ENCODE peak calls at places on chromosomes 3 and 15, in five cellular contexts. One of them, this sample, is unnamed.

GRCh38 chr3:1963896-1964295 is 134.8 kb upstream of the CNTN4 start:
- DNase-seq in pancreas: no peak
- DNase-seq in adrenal gland: no peak
- DNase-seq in mammary epithelial cell: no peak
- DNase-seq in AG04449: no peak
- DNase-seq in this sample: no peak

GRCh38 chr3:125154800-125155269 is 57.7 kb downstream of the SLC12A8 start:
- DNase-seq in pancreas: no peak
- DNase-seq in adrenal gland: no peak
- DNase-seq in mammary epithelial cell: no peak
- DNase-seq in AG04449: no peak
- DNase-seq in this sample: no peak

GRCh38 chr3:149216195-149216869 is 5.3 kb downstream of the CP start:
- DNase-seq in pancreas: no peak
- DNase-seq in adrenal gland: no peak
- DNase-seq in mammary epithelial cell: no peak
- DNase-seq in AG04449: no peak
- DNase-seq in this sample: no peak

GRCh38 chr15:38683382-38684242 is 119.0 kb upstream of the RASGRP1 start:
- DNase-seq in pancreas: peak
- DNase-seq in adrenal gland: peak
- DNase-seq in mammary epithelial cell: peak
- DNase-seq in AG04449: no peak
- DNase-seq in this sample: peak

GRCh38 chr3:8761866-8762265 is 7.5 kb downstream of the OXTR start:
- DNase-seq in pancreas: no peak
- DNase-seq in adrenal gland: no peak
- DNase-seq in mammary epithelial cell: no peak
- DNase-seq in AG04449: no peak
- DNase-seq in this sample: no peak

GRCh38 chr3:87229113-87229512 is 2.0 kb downstream of the CHMP2B start:
- DNase-seq in pancreas: no peak
- DNase-seq in adrenal gland: no peak
- DNase-seq in mammary epithelial cell: no peak
- DNase-seq in AG04449: no peak
- DNase-seq in this sample: no peak

GRCh38 chr3:177111541-177111949 is 85.7 kb downstream of the TBL1XR1 start:
- DNase-seq in pancreas: no peak
- DNase-seq in adrenal gland: no peak
- DNase-seq in mammary epithelial cell: no peak
- DNase-seq in AG04449: no peak
- DNase-seq in this sample: no peak

GRCh38 chr3:141181819-141182218 is 49.8 kb upstream of the PXYLP1 start:
- DNase-seq in pancreas: no peak
- DNase-seq in adrenal gland: no peak
- DNase-seq in mammary epithelial cell: peak
- DNase-seq in AG04449: no peak
- DNase-seq in this sample: no peak

GRCh38 chr3:107810195-107811071 is 280.4 kb downstream of the CD47 start:
- DNase-seq in pancreas: no peak
- DNase-seq in adrenal gland: no peak
- DNase-seq in mammary epithelial cell: peak
- DNase-seq in AG04449: no peak
- DNase-seq in this sample: no peak

GRCh38 chr3:126924458-126924857 is 58.5 kb upstream of the PLXNA1 start:
- DNase-seq in pancreas: no peak
- DNase-seq in adrenal gland: no peak
- DNase-seq in mammary epithelial cell: no peak
- DNase-seq in AG04449: no peak
- DNase-seq in this sample: no peak

GRCh38 chr3:197878427-197878826 is 71.6 kb upstream of the RPL35A start:
- DNase-seq in pancreas: no peak
- DNase-seq in adrenal gland: peak
- DNase-seq in mammary epithelial cell: no peak
- DNase-seq in AG04449: no peak
- DNase-seq in this sample: no peak

GRCh38 chr3:52608337-52608736 is 71.9 kb downstream of the UQCC5 start:
- DNase-seq in pancreas: no peak
- DNase-seq in adrenal gland: no peak
- DNase-seq in mammary epithelial cell: no peak
- DNase-seq in AG04449: no peak
- DNase-seq in this sample: no peak

GRCh38 chr3:49602877-49603411 is 48.7 kb downstream of the BSN start:
- DNase-seq in pancreas: no peak
- DNase-seq in adrenal gland: no peak
- DNase-seq in mammary epithelial cell: peak
- DNase-seq in AG04449: no peak
- DNase-seq in this sample: no peak

DNA sequence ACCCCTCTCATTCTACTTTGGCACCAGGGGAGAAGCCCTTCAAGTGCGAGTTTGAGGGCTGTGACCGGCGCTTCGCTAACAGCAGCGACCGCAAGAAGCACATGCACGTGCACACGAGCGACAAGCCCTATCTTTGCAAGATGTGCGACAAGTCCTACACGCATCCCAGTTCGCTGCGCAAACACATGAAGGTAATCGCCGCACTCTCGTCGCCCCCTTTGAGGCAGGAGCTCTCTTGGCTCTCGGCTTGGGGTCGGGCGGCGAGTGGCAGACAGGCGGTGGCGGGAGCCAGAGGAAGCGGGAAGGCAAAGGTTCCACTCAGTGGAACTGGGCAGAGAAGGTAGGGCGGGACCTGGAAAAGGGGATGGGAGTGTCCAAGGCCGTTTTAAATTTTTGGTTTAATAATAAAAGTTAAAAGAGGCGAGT is 3.3 kb downstream of the ZIC1 start:
- DNase-seq in pancreas: no peak
- DNase-seq in adrenal gland: no peak
- DNase-seq in mammary epithelial cell: no peak
- DNase-seq in AG04449: no peak
- DNase-seq in this sample: no peak
- H3K4me3 ChIP-seq in pancreas: no peak
- H3K4me3 ChIP-seq in adrenal gland: no peak
- H3K4me3 ChIP-seq in mammary epithelial cell: no peak
- H3K4me3 ChIP-seq in AG04449: peak
- H3K4me3 ChIP-seq in this sample: no peak

GRCh38 chr3:58214484-58215316 is 3.9 kb upstream of the DNASE1L3 start:
- DNase-seq in pancreas: no peak
- DNase-seq in adrenal gland: no peak
- DNase-seq in mammary epithelial cell: peak
- DNase-seq in AG04449: no peak
- DNase-seq in this sample: no peak
- H3K4me3 ChIP-seq in pancreas: no peak
- H3K4me3 ChIP-seq in adrenal gland: no peak
- H3K4me3 ChIP-seq in mammary epithelial cell: no peak
- H3K4me3 ChIP-seq in AG04449: no peak
- H3K4me3 ChIP-seq in this sample: no peak

GRCh38 chr15:64775551-64776401 is at the start of gene RBPMS2:
- DNase-seq in pancreas: peak
- DNase-seq in adrenal gland: no peak
- DNase-seq in mammary epithelial cell: no peak
- DNase-seq in AG04449: no peak
- DNase-seq in this sample: peak

GRCh38 chr15:64776402-64776786 is 1.0 kb upstream of the RBPMS2 start:
- DNase-seq in pancreas: no peak
- DNase-seq in adrenal gland: no peak
- DNase-seq in mammary epithelial cell: no peak
- DNase-seq in AG04449: no peak
- DNase-seq in this sample: no peak

GRCh38 chr15:64772964-64773363 is 2.4 kb downstream of the RBPMS2 start:
- DNase-seq in pancreas: no peak
- DNase-seq in adrenal gland: no peak
- DNase-seq in mammary epithelial cell: no peak
- DNase-seq in AG04449: no peak
- DNase-seq in this sample: no peak

GRCh38 chr15:64773606-64774555 is 1.5 kb downstream of the RBPMS2 start:
- DNase-seq in pancreas: no peak
- DNase-seq in adrenal gland: no peak
- DNase-seq in mammary epithelial cell: no peak
- DNase-seq in AG04449: no peak
- DNase-seq in this sample: peak

DNA sequence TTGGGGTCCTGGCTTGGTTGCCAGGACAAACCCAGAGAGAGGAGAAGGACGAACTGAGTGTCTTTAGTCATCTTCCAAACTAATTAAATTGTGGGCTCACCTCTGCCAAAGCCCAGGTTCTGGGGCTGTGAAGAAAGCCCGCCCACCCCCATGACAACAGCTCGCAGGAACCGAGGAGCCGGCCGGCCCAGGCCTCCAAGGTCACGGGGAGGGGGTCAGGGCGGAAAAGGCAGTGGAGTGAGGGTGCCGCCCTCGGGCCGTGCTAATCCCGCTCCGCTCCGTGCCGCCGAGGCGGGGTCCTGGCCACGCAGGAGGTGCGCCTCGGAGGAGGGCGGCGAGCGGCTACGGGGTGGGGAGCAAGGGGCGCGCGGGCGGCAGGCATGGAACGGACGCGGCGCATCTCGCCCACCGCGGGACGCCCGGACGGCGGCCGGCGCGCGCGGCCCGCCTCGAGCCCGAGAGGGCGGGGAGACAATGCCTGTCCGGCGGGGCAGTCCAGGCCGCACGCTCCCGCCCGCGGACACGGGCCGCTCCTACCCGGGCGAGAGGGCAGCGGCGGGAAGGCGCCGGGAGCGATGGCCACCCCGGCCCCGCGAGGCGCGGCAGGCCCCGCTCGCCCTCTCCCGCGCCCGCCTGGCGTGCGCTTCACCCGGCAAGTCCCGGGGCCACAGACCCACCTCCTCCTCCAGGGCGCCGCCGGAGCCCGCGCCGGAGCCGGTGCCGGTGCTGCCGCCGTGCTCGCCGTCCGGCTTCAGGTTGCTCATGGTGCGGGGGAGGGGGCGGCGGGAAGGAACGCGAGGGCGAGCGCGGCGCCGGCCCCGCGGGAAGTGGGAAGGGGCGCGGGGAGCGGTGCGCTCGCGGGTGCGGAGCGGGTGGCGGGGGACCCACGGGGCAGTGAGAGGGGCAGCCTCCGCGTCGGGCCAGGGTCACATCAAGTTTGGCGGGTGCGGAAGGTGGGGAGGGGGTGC is 549 bp downstream of the RBPMS2 start:
- DNase-seq in pancreas: peak
- DNase-seq in adrenal gland: no peak
- DNase-seq in mammary epithelial cell: no peak
- DNase-seq in AG04449: no peak
- DNase-seq in this sample: peak
- H3K4me3 ChIP-seq in pancreas: peak
- H3K4me3 ChIP-seq in adrenal gland: no peak
- H3K4me3 ChIP-seq in mammary epithelial cell: peak
- H3K4me3 ChIP-seq in AG04449: peak
- H3K4me3 ChIP-seq in this sample: peak

DNA sequence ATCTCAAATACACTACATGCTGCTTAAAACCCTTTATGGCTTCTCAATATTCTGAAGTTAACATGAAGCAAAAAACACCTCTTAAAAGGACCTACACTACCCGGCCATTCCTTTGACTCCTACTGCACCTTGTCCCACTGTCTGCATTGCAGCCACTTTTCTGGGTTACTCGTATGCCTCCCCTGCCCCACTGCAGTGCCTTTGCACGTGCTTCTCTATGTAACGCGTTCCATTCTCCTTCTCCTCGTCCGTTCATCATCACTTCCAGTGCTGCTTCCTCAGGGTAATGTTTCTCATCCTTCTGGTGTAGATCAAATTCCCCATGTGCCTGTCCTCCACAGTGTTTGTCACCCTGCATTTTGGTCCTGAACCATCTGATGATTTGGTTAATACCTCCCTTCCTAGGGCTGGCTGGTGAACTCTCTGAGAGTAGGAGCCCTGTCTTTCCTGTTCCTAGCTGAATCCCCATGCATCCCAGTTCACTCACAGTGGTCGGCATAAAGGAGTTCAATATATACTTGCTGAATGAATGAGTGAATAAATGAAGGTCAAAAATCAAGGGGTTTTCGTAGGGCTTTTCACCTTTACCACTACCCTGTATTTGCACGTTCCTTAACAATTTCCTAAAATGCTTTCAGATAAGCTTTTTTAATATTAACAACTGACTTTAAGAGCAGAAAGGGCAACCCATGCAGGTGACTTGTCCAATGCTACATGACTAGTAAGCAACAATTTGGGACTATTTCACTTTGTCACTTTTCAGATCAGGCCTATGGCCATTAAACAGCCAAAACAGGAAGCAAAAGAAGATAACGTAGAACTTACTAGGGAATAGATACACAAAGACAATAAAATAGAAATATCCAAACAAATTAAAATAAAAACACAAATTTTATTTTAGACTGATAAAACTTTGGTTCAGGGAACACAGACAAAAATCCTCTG is 2.4 kb upstream of the STT3B start:
- DNase-seq in pancreas: no peak
- DNase-seq in adrenal gland: no peak
- DNase-seq in mammary epithelial cell: no peak
- DNase-seq in AG04449: no peak
- DNase-seq in this sample: no peak
- H3K4me3 ChIP-seq in pancreas: peak
- H3K4me3 ChIP-seq in adrenal gland: no peak
- H3K4me3 ChIP-seq in mammary epithelial cell: no peak
- H3K4me3 ChIP-seq in AG04449: no peak
- H3K4me3 ChIP-seq in this sample: no peak

GRCh38 chr3:117217837-117218236 is 508.3 kb downstream of the TUSC7 start:
- DNase-seq in pancreas: no peak
- DNase-seq in adrenal gland: no peak
- DNase-seq in mammary epithelial cell: no peak
- DNase-seq in AG04449: no peak
- DNase-seq in this sample: no peak

GRCh38 chr3:117218709-117219108 is 509.1 kb downstream of the TUSC7 start:
- DNase-seq in pancreas: no peak
- DNase-seq in adrenal gland: no peak
- DNase-seq in mammary epithelial cell: no peak
- DNase-seq in AG04449: no peak
- DNase-seq in this sample: no peak

GRCh38 chr3:117219296-117219695 is 509.7 kb downstream of the TUSC7 start:
- DNase-seq in pancreas: no peak
- DNase-seq in adrenal gland: no peak
- DNase-seq in mammary epithelial cell: no peak
- DNase-seq in AG04449: no peak
- DNase-seq in this sample: no peak

GRCh38 chr3:117217355-117217754 is 507.8 kb downstream of the TUSC7 start:
- DNase-seq in pancreas: no peak
- DNase-seq in adrenal gland: no peak
- DNase-seq in mammary epithelial cell: no peak
- DNase-seq in AG04449: no peak
- DNase-seq in this sample: no peak
- H3K4me3 ChIP-seq in pancreas: no peak
- H3K4me3 ChIP-seq in adrenal gland: no peak
- H3K4me3 ChIP-seq in mammary epithelial cell: no peak
- H3K4me3 ChIP-seq in AG04449: no peak
- H3K4me3 ChIP-seq in this sample: no peak

GRCh38 chr15:85618956-85619491 is 175.7 kb downstream of the KLHL25 start:
- DNase-seq in pancreas: no peak
- DNase-seq in adrenal gland: peak
- DNase-seq in mammary epithelial cell: peak
- DNase-seq in AG04449: peak
- DNase-seq in this sample: peak

GRCh38 chr15:85623648-85624047 is 171.1 kb downstream of the KLHL25 start:
- DNase-seq in pancreas: no peak
- DNase-seq in adrenal gland: no peak
- DNase-seq in mammary epithelial cell: peak
- DNase-seq in AG04449: no peak
- DNase-seq in this sample: no peak

GRCh38 chr15:85622432-85622831 is 172.3 kb downstream of the KLHL25 start:
- DNase-seq in pancreas: no peak
- DNase-seq in adrenal gland: no peak
- DNase-seq in mammary epithelial cell: no peak
- DNase-seq in AG04449: no peak
- DNase-seq in this sample: no peak

GRCh38 chr15:85621096-85621495 is 173.6 kb downstream of the KLHL25 start:
- DNase-seq in pancreas: no peak
- DNase-seq in adrenal gland: peak
- DNase-seq in mammary epithelial cell: no peak
- DNase-seq in AG04449: no peak
- DNase-seq in this sample: no peak

GRCh38 chr15:85620321-85621044 is 174.2 kb downstream of the KLHL25 start:
- DNase-seq in pancreas: no peak
- DNase-seq in adrenal gland: peak
- DNase-seq in mammary epithelial cell: peak
- DNase-seq in AG04449: no peak
- DNase-seq in this sample: no peak
- H3K4me3 ChIP-seq in pancreas: no peak
- H3K4me3 ChIP-seq in adrenal gland: no peak
- H3K4me3 ChIP-seq in mammary epithelial cell: no peak
- H3K4me3 ChIP-seq in AG04449: peak
- H3K4me3 ChIP-seq in this sample: peak

This sample was measured in heart right ventricle.